ENCODE peak calls at places on chromosomes 2 and 18, in five cellular contexts. H, F, L, G and D are unnamed samples.

GRCh38 chr2:218273908-218274249 is 3.6 kb downstream of the PNKD start:
- DNase-seq in H (no peak), F (no peak), L (no peak), G (peak; percentile 74), D (no peak)

GRCh38 chr2:195580156-195580555 is 76.9 kb upstream of the SLC39A10 start:
- DNase-seq in H (no peak), F (peak; percentile 28), L (no peak), G (no peak), D (no peak)

GRCh38 chr2:38146302-38146916 is 70.5 kb upstream of the CYP1B1 start:
- DNase-seq in H (peak; percentile 47), F (peak; percentile 90), L (no peak), G (no peak), D (no peak)

GRCh38 chr2:215032153-215032552 is 106.3 kb downstream of the ABCA12 start:
- DNase-seq in H (no peak), F (no peak), L (no peak), G (no peak), D (no peak)

GRCh38 chr2:220104871-220105351 is 477.5 kb downstream of the SLC4A3 start:
- DNase-seq in H (no peak), F (peak; percentile 63), L (peak; percentile 49), G (no peak), D (no peak)

GRCh38 chr2:9844036-9844483 is 786 bp downstream of the TAF1B start:
- DNase-seq in H (no peak), F (no peak), L (peak; percentile 25), G (no peak), D (no peak)

GRCh38 chr2:16461672-16462071 is 204.0 kb downstream of the CYRIA start:
- DNase-seq in H (no peak), F (no peak), L (peak; percentile 37), G (no peak), D (no peak)

GRCh38 chr2:69685321-69686048 is 41.9 kb upstream of the AAK1 start:
- DNase-seq in H (no peak), F (peak; percentile 40), L (no peak), G (peak; percentile 33), D (no peak)

GRCh38 chr18:76816127-76816526 is 6.2 kb upstream of the ZNF236 start:
- DNase-seq in H (no peak), F (no peak), L (no peak), G (no peak), D (peak; percentile 54)

GRCh38 chr2:228048838-228049490 is 132.5 kb downstream of the SPHKAP start:
- DNase-seq in H (no peak), F (peak; percentile 59), L (peak; percentile 75), G (peak; percentile 20), D (no peak)

GRCh38 chr2:11364565-11364887 is 20.1 kb upstream of the ROCK2 start:
- DNase-seq in H (no peak), F (no peak), L (no peak), G (no peak), D (no peak)

GRCh38 chr18:36829362-36830140 is 624 bp downstream of the KIAA1328 start:
- DNase-seq in H (no peak), F (no peak), L (peak; percentile 70), G (peak; percentile 27), D (no peak)

GRCh38 chr2:182616471-182617393 is 99.3 kb upstream of the DNAJC10 start:
- DNase-seq in H (no peak), F (no peak), L (no peak), G (no peak), D (no peak)

GRCh38 chr18:23943104-23943503 is 71.5 kb upstream of the TTC39C start:
- DNase-seq in H (no peak), F (no peak), L (no peak), G (no peak), D (no peak)

GRCh38 chr2:222518570-222519381 is 94.4 kb downstream of the SGPP2 start:
- DNase-seq in H (no peak), F (peak; percentile 94), L (peak; percentile 27), G (peak; percentile 75), D (no peak)

GRCh38 chr2:62795341-62795740 is 89.8 kb downstream of the EHBP1 start:
- DNase-seq in H (no peak), F (no peak), L (no peak), G (no peak), D (no peak)

GRCh38 chr2:98346259-98347236 is at the start of gene CNGA3:
- DNase-seq in H (peak; percentile 25), F (peak; percentile 17), L (peak; percentile 80), G (no peak), D (no peak)

GRCh38 chr2:105797298-105797819 is 52.6 kb downstream of the NCK2 start:
- DNase-seq in H (no peak), F (peak; percentile 55), L (no peak), G (no peak), D (no peak)

GRCh38 chr2:68466361-68466777 is 725 bp downstream of the FBXO48 start:
- DNase-seq in H (no peak), F (peak; percentile 79), L (peak; percentile 44), G (no peak), D (no peak)

GRCh38 chr2:175187378-175187777 is 5.9 kb upstream of the ATP5MC3 start:
- DNase-seq in H (no peak), F (peak; percentile 31), L (no peak), G (no peak), D (no peak)

GRCh38 chr2:175019566-175020327 is 14.6 kb upstream of the CHN1 start:
- DNase-seq in H (no peak), F (no peak), L (no peak), G (no peak), D (no peak)

GRCh38 chr2:127654084-127654837 is 8.3 kb downstream of the GPR17 start:
- DNase-seq in H (peak; percentile 12), F (no peak), L (no peak), G (no peak), D (no peak)

GRCh38 chr18:48711651-48712486 is 173.0 kb downstream of the CTIF start:
- DNase-seq in H (peak; percentile 43), F (no peak), L (peak; percentile 62), G (peak; percentile 19), D (peak; percentile 74)

GRCh38 chr2:6923319-6923718 is 6.1 kb downstream of the RNF144A start:
- DNase-seq in H (no peak), F (no peak), L (no peak), G (no peak), D (no peak)

GRCh38 chr2:43228341-43228751 is 1.9 kb upstream of the ZFP36L2 start:
- DNase-seq in H (no peak), F (no peak), L (no peak), G (peak; percentile 32), D (no peak)

GRCh38 chr2:207706936-207707860 is 4.2 kb upstream of the CCNYL1 start:
- DNase-seq in H (no peak), F (peak; percentile 33), L (no peak), G (no peak), D (no peak)

GRCh38 chr2:71743995-71744675 is 290.8 kb downstream of the DYSF start:
- DNase-seq in H (peak; percentile 41), F (peak; percentile 6), L (no peak), G (no peak), D (no peak)

GRCh38 chr18:68757121-68757520 is 40.8 kb upstream of the CCDC102B start:
- DNase-seq in H (no peak), F (no peak), L (no peak), G (no peak), D (no peak)

GRCh38 chr18:70243545-70243944 is 38.1 kb upstream of the RTTN start:
- DNase-seq in H (no peak), F (no peak), L (peak; percentile 17), G (no peak), D (no peak)

GRCh38 chr2:16798472-16798871 is 132.8 kb upstream of the CYRIA start:
- DNase-seq in H (no peak), F (no peak), L (no peak), G (no peak), D (no peak)

GRCh38 chr18:5415665-5416064 is 120.1 kb upstream of the ZBTB14 start:
- DNase-seq in H (no peak), F (no peak), L (no peak), G (no peak), D (no peak)

GRCh38 chr2:28450901-28451565 is 44.8 kb upstream of the PLB1 start:
- DNase-seq in H (no peak), F (no peak), L (no peak), G (no peak), D (no peak)
- H3K27ac ChIP-seq in H (no peak overlapping the region), F (no peak overlapping the region), L (no peak overlapping the region), G (no peak overlapping the region), D (no peak overlapping the region)

DNA sequence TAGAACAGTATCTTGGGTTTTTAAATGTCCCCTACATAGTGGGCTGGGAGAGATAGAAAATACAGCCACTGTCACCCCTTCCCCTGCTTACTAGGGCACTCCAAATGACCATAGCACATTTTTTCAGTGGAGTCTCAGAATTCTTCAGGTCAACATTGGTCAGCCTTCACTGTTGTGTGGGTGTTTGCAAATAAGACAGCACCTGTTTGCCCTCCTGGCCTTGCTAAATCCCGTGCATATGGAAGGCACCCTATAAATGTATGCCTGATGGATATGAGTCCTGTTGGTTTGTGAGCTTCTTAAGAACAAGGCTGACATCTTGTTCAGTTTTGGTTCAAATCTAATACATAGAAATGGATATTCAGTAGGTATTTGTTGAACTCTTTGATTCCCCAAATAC is 12.5 kb downstream of the ITGA6 start:
- DNase-seq in H (no peak), F (no peak), L (no peak), G (no peak), D (no peak)
- H3K4me1 ChIP-seq in H (peaks cover 76% of the 10 kb centered on the region), F (peaks cover 89% of the 10 kb centered on the region), L (peaks cover 64% of the 10 kb centered on the region), G (peaks cover 9% of the 10 kb centered on the region), D (no peaks in the 10 kb centered on the region)

GRCh38 chr2:241770185-241770935 is 6.3 kb upstream of the GAL3ST2 start:
- DNase-seq in H (no peak), F (no peak), L (peak; percentile 64), G (no peak), D (peak; percentile 53)
- H3K27me3 ChIP-seq in H (peaks cover 16% of the 10 kb centered on the region), F (no peaks in the 10 kb centered on the region), L (no peaks in the 10 kb centered on the region), G (no peaks in the 10 kb centered on the region), D (no peaks in the 10 kb centered on the region)

GRCh38 chr2:162009543-162009942 is 64.5 kb downstream of the DPP4 start:
- DNase-seq in H (no peak), F (no peak), L (no peak), G (no peak), D (no peak)

GRCh38 chr2:162014751-162015150 is 59.3 kb downstream of the DPP4 start:
- DNase-seq in H (no peak), F (no peak), L (no peak), G (no peak), D (no peak)

GRCh38 chr2:162012565-162012869 is 61.5 kb downstream of the DPP4 start:
- DNase-seq in H (no peak), F (no peak), L (no peak), G (no peak), D (no peak)

GRCh38 chr2:162013514-162014205 is 60.4 kb downstream of the DPP4 start:
- DNase-seq in H (no peak), F (no peak), L (no peak), G (no peak), D (no peak)

GRCh38 chr2:162011718-162012564 is 62.1 kb downstream of the DPP4 start:
- DNase-seq in H (no peak), F (no peak), L (no peak), G (peak; percentile 32), D (no peak)
- H3K27ac ChIP-seq in H (no peak overlapping the region), F (no peak overlapping the region), L (no peak overlapping the region), G (peak overlapping the region; percentile 28), D (no peak overlapping the region)

GRCh38 chr2:116456429-116456828 is 1358.1 kb upstream of the DDX18 start:
- DNase-seq in H (no peak), F (no peak), L (no peak), G (no peak), D (no peak)

GRCh38 chr2:116450990-116451389 is 1363.5 kb upstream of the DDX18 start:
- DNase-seq in H (no peak), F (no peak), L (no peak), G (no peak), D (no peak)
- H3K4me1 ChIP-seq in H (no peaks in the 10 kb centered on the region), F (no peaks in the 10 kb centered on the region), L (no peaks in the 10 kb centered on the region), G (no peaks in the 10 kb centered on the region), D (no peaks in the 10 kb centered on the region)